ENCODE peak calls at places on chromosome X, in four cellular contexts. P is caudate nucleus; V is NCI-H2081; X is CD4-positive, CD25-positive, alpha-beta regulatory T cell. U is an unnamed sample.

GRCh38 chrX:1086444-1087409 is 125.7 kb downstream of the CRLF2 start:
- DNase-seq in V (no peak), X (no peak), P (no peak), U (no peak)

GRCh38 chrX:32867781-32868523 is 343.4 kb downstream of the DMD start:
- DNase-seq in X (no peak), V (no peak), P (no peak), U (no peak)

GRCh38 chrX:140836874-140837273 is 127.3 kb downstream of the LINC00632 start:
- DNase-seq in P (no peak), V (no peak), X (no peak), U (no peak)

GRCh38 chrX:132489256-132490085 is 633 bp upstream of the MBNL3 start:
- DNase-seq in P (no peak), X (peak), V (peak), U (no peak)

GRCh38 chrX:24245201-24245600 is 68.7 kb downstream of the SUPT20HL2 start:
- DNase-seq in P (no peak), X (no peak), V (no peak), U (no peak)

GRCh38 chrX:74232859-74233258 is 71.1 kb upstream of the ZCCHC13 start:
- DNase-seq in X (no peak), V (peak), P (no peak), U (no peak)

GRCh38 chrX:68868902-68869800 is 40.3 kb downstream of the EFNB1 start:
- DNase-seq in V (no peak), X (peak), P (no peak), U (no peak)

GRCh38 chrX:10125248-10125615 is 31.5 kb upstream of the CLCN4 start:
- DNase-seq in P (no peak), V (no peak), X (no peak), U (no peak)

GRCh38 chrX:70554523-70554922 is 109.9 kb downstream of the DLG3 start:
- DNase-seq in X (no peak), V (no peak), P (no peak), U (no peak)

GRCh38 chrX:69361286-69361926 is 142.7 kb upstream of the NALF2 start:
- DNase-seq in X (no peak), P (no peak), V (no peak), U (no peak)

GRCh38 chrX:39519213-39519544 is 578.6 kb downstream of the BCOR start:
- DNase-seq in X (no peak), P (no peak), V (peak), U (no peak)

GRCh38 chrX:17412692-17413091 is 37.7 kb downstream of the NHS start:
- DNase-seq in P (no peak), X (no peak), V (no peak), U (peak)

GRCh38 chrX:68732906-68733493 is 85.5 kb downstream of the STARD8 start:
- DNase-seq in X (peak), P (peak), V (peak), U (no peak)

GRCh38 chrX:50448565-50448964 is 22.1 kb downstream of the DGKK start:
- DNase-seq in P (no peak), V (no peak), X (peak), U (peak)

GRCh38 chrX:126770179-126770578 is 49.4 kb upstream of the PRR32 start:
- DNase-seq in V (peak), X (peak), P (no peak), U (no peak)

GRCh38 chrX:19121898-19122640 is at the start of gene ADGRG2:
- DNase-seq in P (no peak), V (no peak), X (no peak), U (no peak)

GRCh38 chrX:23554304-23554703 is 113.0 kb upstream of the PRDX4 start:
- DNase-seq in P (no peak), X (peak), V (peak), U (peak)

GRCh38 chrX:107324493-107325310 is 118.3 kb downstream of the DNAAF6 start:
- DNase-seq in P (no peak), X (peak), V (no peak), U (no peak)

GRCh38 chrX:33178690-33179089 is 32.7 kb downstream of the DMD start:
- DNase-seq in P (no peak), V (no peak), X (no peak), U (no peak)

GRCh38 chrX:150060406-150060805 is 122.1 kb upstream of the EOLA2 start:
- DNase-seq in V (no peak), X (no peak), P (no peak), U (no peak)

GRCh38 chrX:18887821-18888205 is 96.1 kb downstream of the PHKA2 start:
- DNase-seq in P (no peak), X (no peak), V (no peak), U (no peak)

GRCh38 chrX:82541822-82542221 is 966.3 kb upstream of the POU3F4 start:
- DNase-seq in X (no peak), V (no peak), P (no peak), U (no peak)

GRCh38 chrX:65643046-65643785 is 24.2 kb upstream of the MSN start:
- DNase-seq in V (no peak), P (no peak), X (no peak), U (no peak)

GRCh38 chrX:18448416-18448815 is 23.0 kb downstream of the CDKL5 start:
- DNase-seq in P (no peak), X (no peak), V (no peak), U (no peak)

GRCh38 chrX:40468033-40468979 is 112.5 kb upstream of the ATP6AP2 start:
- DNase-seq in X (peak), V (peak), P (peak), U (peak)

GRCh38 chrX:88613338-88613737 is 133.7 kb upstream of the CPXCR1 start:
- DNase-seq in V (peak), P (no peak), X (no peak), U (no peak)

GRCh38 chrX:14027031-14027430 is 2.7 kb downstream of the GEMIN8 start:
- DNase-seq in P (peak), X (peak), V (peak), U (no peak)

GRCh38 chrX:11647048-11647650 is 18.6 kb downstream of the ARHGAP6 start:
- DNase-seq in P (no peak), X (no peak), V (no peak), U (no peak)

GRCh38 chrX:40912166-40912565 is 173.1 kb upstream of the USP9X start:
- DNase-seq in X (no peak), V (no peak), P (no peak), U (no peak)

GRCh38 chrX:153818571-153819397 is 11.6 kb downstream of the PDZD4 start:
- DNase-seq in V (peak), P (no peak), X (peak), U (no peak)

GRCh38 chrX:3581609-3582108 is 131.8 kb downstream of the PRKX start:
- DNase-seq in X (no peak), P (no peak), V (no peak), U (no peak)

GRCh38 chrX:69396916-69397315 is 107.2 kb upstream of the NALF2 start:
- DNase-seq in X (no peak), V (no peak), P (no peak), U (no peak)

GRCh38 chrX:9942086-9942485 is 25.1 kb upstream of the CLDN34 start:
- DNase-seq in P (no peak), X (peak), V (no peak), U (no peak)

GRCh38 chrX:77453190-77453589 is 6.0 kb downstream of the FGF16 start:
- DNase-seq in X (no peak), V (no peak), P (no peak), U (no peak)

GRCh38 chrX:8988456-8988855 is 45.5 kb downstream of the FAM9B start:
- DNase-seq in V (no peak), X (no peak), P (no peak), U (no peak)

GRCh38 chrX:40094041-40094899 is 3.5 kb downstream of the BCOR start:
- DNase-seq in P (no peak), V (no peak), X (peak), U (no peak)

U was measured in kidney epithelial cell.